ENCODE peak calls at places on chromosomes 3 and 15, in four cellular contexts. One of them, this sample, is unnamed.

GRCh38 chr3:51710631-51711351 is 3.9 kb downstream of the GRM2 start:
- DNase-seq in NCI-H345: no peak
- DNase-seq in testis: no peak
- DNase-seq in stimulated activated naive CD8-positive, alpha-beta T cell treated with anti-CD3 and anti-CD28 coated beads, Interleukin-15, Interleukin-2, amounts not matched to agents 100 U/mL and 50 U/mL, for 24 hours: no peak
- DNase-seq in this sample: no peak

GRCh38 chr15:23397779-23398178 is 43.2 kb downstream of the GOLGA8S start:
- DNase-seq in testis: no peak
- DNase-seq in NCI-H345: no peak
- DNase-seq in stimulated activated naive CD8-positive, alpha-beta T cell treated with anti-CD3 and anti-CD28 coated beads, Interleukin-15, Interleukin-2, amounts not matched to agents 100 U/mL and 50 U/mL, for 24 hours: no peak
- DNase-seq in this sample: no peak

GRCh38 chr3:111277226-111277625 is 205.6 kb downstream of the NECTIN3 start:
- DNase-seq in testis: peak
- DNase-seq in stimulated activated naive CD8-positive, alpha-beta T cell treated with anti-CD3 and anti-CD28 coated beads, Interleukin-15, Interleukin-2, amounts not matched to agents 100 U/mL and 50 U/mL, for 24 hours: no peak
- DNase-seq in NCI-H345: no peak
- DNase-seq in this sample: no peak

GRCh38 chr3:114319453-114319852 is 25.6 kb downstream of the TIGIT start:
- DNase-seq in testis: no peak
- DNase-seq in NCI-H345: peak
- DNase-seq in stimulated activated naive CD8-positive, alpha-beta T cell treated with anti-CD3 and anti-CD28 coated beads, Interleukin-15, Interleukin-2, amounts not matched to agents 100 U/mL and 50 U/mL, for 24 hours: no peak
- DNase-seq in this sample: peak

GRCh38 chr15:65369148-65369547 is 8.7 kb downstream of the IGDCC3 start:
- DNase-seq in NCI-H345: no peak
- DNase-seq in testis: no peak
- DNase-seq in stimulated activated naive CD8-positive, alpha-beta T cell treated with anti-CD3 and anti-CD28 coated beads, Interleukin-15, Interleukin-2, amounts not matched to agents 100 U/mL and 50 U/mL, for 24 hours: no peak
- DNase-seq in this sample: no peak

GRCh38 chr3:72847282-72847681 is 963 bp downstream of the SHQ1 start:
- DNase-seq in stimulated activated naive CD8-positive, alpha-beta T cell treated with anti-CD3 and anti-CD28 coated beads, Interleukin-15, Interleukin-2, amounts not matched to agents 100 U/mL and 50 U/mL, for 24 hours: no peak
- DNase-seq in NCI-H345: no peak
- DNase-seq in testis: no peak
- DNase-seq in this sample: no peak

GRCh38 chr15:65298731-65299130 is 2.9 kb downstream of the RNU5A-1 start:
- DNase-seq in NCI-H345: no peak
- DNase-seq in testis: no peak
- DNase-seq in stimulated activated naive CD8-positive, alpha-beta T cell treated with anti-CD3 and anti-CD28 coated beads, Interleukin-15, Interleukin-2, amounts not matched to agents 100 U/mL and 50 U/mL, for 24 hours: no peak
- DNase-seq in this sample: no peak

GRCh38 chr3:186646106-186646505 is 5.9 kb downstream of the FETUB start:
- DNase-seq in testis: no peak
- DNase-seq in NCI-H345: no peak
- DNase-seq in stimulated activated naive CD8-positive, alpha-beta T cell treated with anti-CD3 and anti-CD28 coated beads, Interleukin-15, Interleukin-2, amounts not matched to agents 100 U/mL and 50 U/mL, for 24 hours: no peak
- DNase-seq in this sample: no peak

This sample was measured in NCI-H146.